ENCODE peak calls at places on chromosomes 12 and 14, in seven cellular contexts. R is fibroblast of mammary gland, B is tibial nerve, P is MM.1S, U is ovary, X is A549, W is cardiac fibroblast. I is an unnamed sample.

GRCh38 chr14:32022938-32023466 is 54.1 kb upstream of the ARHGAP5 start:
- DNase-seq in W (no peak), X (no peak), P (no peak), B (no peak), R (peak), U (no peak), I (no peak)

GRCh38 chr12:10747730-10748129 is 24.6 kb upstream of the YBX3 start:
- DNase-seq in X (no peak), B (no peak), R (no peak), W (no peak), P (no peak), U (no peak), I (no peak)

GRCh38 chr12:117590386-117590785 is 229.0 kb upstream of the NOS1 start:
- DNase-seq in B (no peak), X (no peak), R (no peak), P (no peak), W (no peak), U (no peak), I (no peak)

GRCh38 chr12:24948452-24948815 is 467 bp downstream of the BCAT1 start:
- DNase-seq in W (peak), B (no peak), R (peak), P (peak), U (no peak), X (peak), I (no peak)

GRCh38 chr14:73789996-73790581 is 61.5 kb upstream of the PTGR2 start:
- DNase-seq in X (no peak), U (peak), P (no peak), R (peak), W (peak), B (peak), I (no peak)

GRCh38 chr12:8780389-8780788 is 42.0 kb upstream of the A2ML1 start:
- DNase-seq in B (no peak), X (peak), R (peak), P (peak), W (peak), U (no peak), I (no peak)

GRCh38 chr14:26204362-26204953 is 393.4 kb downstream of the NOVA1 start:
- DNase-seq in B (no peak), U (no peak), P (no peak), W (peak), R (no peak), X (no peak), I (no peak)

GRCh38 chr14:89853976-89854693 is 100.4 kb downstream of the EFCAB11 start:
- DNase-seq in U (no peak), R (peak), B (no peak), P (no peak), W (no peak), X (no peak), I (no peak)

GRCh38 chr14:24673534-24674203 is 39.7 kb upstream of the GZMB start:
- DNase-seq in U (no peak), P (peak), W (no peak), B (no peak), X (no peak), R (no peak), I (no peak)

GRCh38 chr12:2638273-2639019 is 156.3 kb upstream of the FKBP4 start:
- DNase-seq in X (no peak), U (no peak), R (no peak), W (no peak), P (no peak), B (no peak), I (no peak)

GRCh38 chr14:76771432-76771980 is 10.2 kb downstream of the VASH1 start:
- DNase-seq in R (no peak), B (peak), W (no peak), P (no peak), X (no peak), U (no peak), I (no peak)

GRCh38 chr12:71236133-71236660 is 78.4 kb upstream of the TSPAN8 start:
- DNase-seq in W (no peak), U (no peak), P (peak), B (no peak), X (no peak), R (no peak), I (no peak)

GRCh38 chr12:70918321-70918720 is 2.2 kb downstream of the PTPRR start:
- DNase-seq in X (no peak), R (no peak), W (no peak), B (no peak), U (no peak), P (no peak), I (no peak)

GRCh38 chr14:34718750-34719304 is 4.4 kb upstream of the CFL2 start:
- DNase-seq in B (no peak), U (no peak), R (peak), X (no peak), P (no peak), W (peak), I (no peak)

GRCh38 chr12:31736472-31736871 is 7.7 kb upstream of the AMN1 start:
- DNase-seq in W (peak), P (no peak), X (peak), B (no peak), U (no peak), R (peak), I (no peak)

GRCh38 chr12:115354476-115354890 is 670.5 kb upstream of the TBX3 start:
- DNase-seq in B (no peak), R (no peak), W (no peak), X (no peak), P (peak), U (no peak), I (no peak)

DNA sequence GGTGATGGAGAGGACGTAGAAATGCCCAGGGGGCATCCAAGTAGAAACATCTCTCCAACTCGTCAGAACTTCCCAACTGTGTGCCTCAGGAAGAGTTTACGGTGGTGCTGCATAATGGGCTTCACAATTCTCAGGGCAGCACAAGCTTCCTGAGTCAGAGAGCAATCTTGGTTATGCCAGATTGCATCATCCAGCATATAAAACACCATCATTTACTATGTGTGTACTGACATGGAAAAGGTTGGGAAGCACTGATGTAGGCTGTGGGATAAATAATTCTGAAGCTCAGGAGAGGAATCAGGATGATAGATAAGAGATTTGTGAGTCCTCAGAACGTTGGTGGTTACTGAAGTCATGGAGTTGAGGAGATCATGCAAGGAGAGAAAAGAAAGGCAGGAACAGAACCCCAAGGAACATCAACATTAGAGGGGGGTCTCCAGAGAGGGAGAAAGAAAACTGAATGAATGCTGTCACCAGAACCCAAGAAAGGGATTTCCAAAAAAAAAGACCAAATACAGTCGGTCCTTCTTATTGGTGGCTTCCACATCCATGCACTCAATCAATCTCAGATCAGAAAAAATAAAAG is 4.7 kb upstream of the NCKAP5L start:
- DNase-seq in U (no peak), X (no peak), P (no peak), R (peak), B (no peak), W (peak), I (peak)
- H3K4me3 ChIP-seq in U (no peak), X (no peak), P (no peak), R (no peak), B (no peak), W (no peak), I (no peak)

DNA sequence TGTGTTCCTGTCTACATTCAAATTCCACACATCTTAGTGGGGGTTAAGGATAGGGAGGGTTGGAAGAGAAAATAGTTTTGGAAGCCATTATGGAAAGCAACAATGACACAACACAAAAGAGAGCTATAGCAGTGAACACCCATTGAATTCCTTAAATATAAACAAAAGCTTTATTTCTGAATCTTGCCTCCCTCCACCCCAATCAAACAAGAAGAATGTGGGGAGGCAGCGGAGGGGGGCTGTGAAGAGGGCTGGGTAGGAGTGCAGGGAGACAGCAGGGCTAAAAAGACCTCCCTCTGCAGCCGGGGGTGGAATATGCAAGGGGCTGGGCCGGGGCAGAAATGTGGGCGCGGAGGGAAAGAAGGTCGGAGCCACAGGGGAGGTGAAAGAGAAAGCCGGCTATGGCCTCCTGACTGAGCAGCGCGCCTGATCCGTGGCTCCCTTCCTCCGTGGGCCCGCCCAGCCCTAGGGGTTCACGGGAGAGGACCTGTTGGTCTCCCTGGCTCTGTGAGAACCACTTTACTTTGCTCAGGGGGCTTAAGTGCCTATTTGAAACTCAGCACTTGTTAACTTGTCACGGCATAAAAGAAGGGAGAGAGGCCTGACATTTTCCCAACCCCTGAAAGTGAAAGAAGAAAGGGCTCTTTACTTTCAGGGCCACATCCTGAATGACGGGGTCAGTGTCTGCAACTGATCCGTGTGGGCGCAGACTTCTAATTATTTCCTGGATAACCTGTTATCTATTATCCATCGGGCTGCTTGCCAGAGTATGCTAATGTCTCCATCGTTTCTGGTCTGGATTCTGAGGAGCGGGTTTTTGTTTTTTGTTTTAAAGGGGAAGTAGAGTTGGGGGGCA is 127.3 kb upstream of the MAX start:
- DNase-seq in B (peak), W (peak), X (no peak), U (peak), P (no peak), R (peak), I (no peak)
- TF ChIP-seq CTCF in B (no peak), W (no peak), X (no peak), U (no peak), P (no peak), R (no peak), I (no peak)

DNA sequence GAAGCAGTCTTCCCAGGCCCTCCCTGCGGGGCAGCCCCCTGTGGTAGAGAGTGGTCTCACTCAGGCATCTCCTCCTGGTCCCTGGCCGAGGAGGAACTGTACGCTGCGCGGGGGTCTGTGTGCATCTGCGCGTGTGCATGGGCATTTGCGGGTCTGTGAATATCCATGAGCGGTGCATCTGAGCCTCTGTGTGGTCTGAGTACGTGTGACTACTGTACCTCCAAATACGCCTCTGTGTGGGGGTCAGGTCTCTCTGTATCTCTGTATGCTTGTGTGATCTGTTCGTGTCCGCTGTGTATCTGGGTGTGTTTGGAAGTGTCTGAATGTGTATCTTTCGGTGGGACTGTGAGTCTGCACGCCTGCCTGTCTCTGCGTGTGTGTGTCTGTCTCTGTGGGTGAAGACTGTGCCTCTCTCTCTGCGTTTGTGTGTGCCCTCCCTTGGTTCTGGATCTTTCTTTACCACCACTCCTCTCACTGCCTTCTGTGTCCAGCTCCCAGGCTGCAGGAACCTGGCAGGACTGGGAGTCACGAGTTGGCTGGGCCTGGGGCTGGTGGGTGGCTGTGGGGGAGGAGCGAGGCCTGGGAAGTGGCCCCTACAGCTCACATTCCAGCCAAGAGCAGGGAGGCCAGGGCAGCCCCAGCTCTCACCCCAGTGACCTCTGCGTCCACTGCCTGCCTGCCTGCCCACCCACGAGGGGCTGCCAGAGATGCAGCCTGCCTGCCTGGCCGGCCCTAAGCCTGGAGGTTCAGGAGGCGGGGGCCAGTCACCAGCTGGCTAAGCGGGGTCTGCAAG is 1.1 kb upstream of the PGF start:
- DNase-seq in W (no peak), R (no peak), X (no peak), P (no peak), B (no peak), U (no peak), I (no peak)
- H3K4me3 ChIP-seq in W (no peak), R (no peak), X (no peak), P (no peak), B (peak), U (no peak), I (no peak)

GRCh38 chr12:65889144-65889880 is 65.0 kb downstream of the HMGA2 start:
- DNase-seq in R (no peak), P (no peak), X (no peak), W (no peak), B (no peak), U (no peak), I (no peak)
- TF ChIP-seq CTCF in R (no peak), P (no peak), X (no peak), W (no peak), B (no peak), U (no peak), I (no peak)

GRCh38 chr14:106060576-106060975 is 534.2 kb downstream of the TMEM121 start:
- DNase-seq in U (no peak), B (no peak), X (no peak), P (no peak), W (no peak), R (no peak), I (no peak)

GRCh38 chr14:106062502-106063272 is 536.3 kb downstream of the TMEM121 start:
- DNase-seq in B (no peak), U (no peak), W (no peak), X (no peak), P (no peak), R (no peak), I (no peak)

GRCh38 chr14:106055257-106055656 is 528.9 kb downstream of the TMEM121 start:
- DNase-seq in U (no peak), B (no peak), P (no peak), W (no peak), R (no peak), X (no peak), I (no peak)

DNA sequence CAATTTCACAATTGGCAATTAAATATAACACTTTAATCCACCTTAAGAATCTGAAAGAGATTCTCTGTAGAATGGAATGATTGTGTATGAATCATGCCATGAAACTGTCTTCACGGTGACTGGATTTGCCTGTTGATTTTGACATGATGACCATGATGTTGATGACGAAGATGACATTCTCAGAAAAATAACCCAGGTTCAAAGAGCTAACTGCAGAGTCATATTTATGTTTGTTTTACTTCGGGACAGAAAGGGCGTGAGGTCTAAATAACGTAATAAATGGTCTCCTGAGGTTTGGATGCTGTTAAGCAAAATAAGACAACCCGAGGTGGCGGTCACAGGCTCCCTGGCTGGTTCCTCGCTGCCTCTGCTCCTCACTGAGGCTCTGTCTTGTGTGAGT is 532.0 kb downstream of the TMEM121 start:
- DNase-seq in P (no peak), B (no peak), U (no peak), R (no peak), X (no peak), W (no peak), I (no peak)
- H3K4me3 ChIP-seq in P (no peak), B (no peak), U (no peak), R (no peak), X (no peak), W (no peak), I (no peak)

GRCh38 chr12:125351788-125352187 is 286.6 kb downstream of the AACS start:
- DNase-seq in X (no peak), W (no peak), U (no peak), R (no peak), P (no peak), B (no peak), I (no peak)

GRCh38 chr12:125341422-125341821 is 276.2 kb downstream of the AACS start:
- DNase-seq in W (no peak), R (no peak), P (no peak), B (no peak), X (no peak), U (no peak), I (no peak)

GRCh38 chr12:125340791-125341190 is 275.6 kb downstream of the AACS start:
- DNase-seq in W (peak), X (peak), R (peak), B (no peak), P (no peak), U (no peak), I (peak)

GRCh38 chr12:125343649-125344048 is 278.4 kb downstream of the AACS start:
- DNase-seq in W (no peak), P (no peak), X (no peak), B (no peak), U (no peak), R (no peak), I (no peak)

DNA sequence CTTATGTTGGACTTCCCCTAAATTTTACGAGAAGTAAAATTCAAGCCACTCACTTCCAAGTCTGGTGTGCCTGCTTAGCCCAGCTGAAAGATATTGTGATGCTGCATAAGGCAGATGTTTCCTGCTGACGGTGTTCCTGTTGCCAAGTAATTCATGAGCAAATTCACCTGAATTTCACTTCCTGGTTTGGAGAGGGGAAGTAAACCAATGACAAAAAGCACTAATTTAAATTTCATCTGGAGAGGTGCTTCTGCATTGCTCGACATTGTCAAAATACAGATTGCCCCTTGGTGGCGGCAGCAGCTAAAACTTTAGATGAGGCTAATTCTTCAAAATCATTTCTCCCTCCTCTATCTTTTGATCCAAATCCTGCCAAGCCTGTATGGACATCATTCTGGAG is 281.1 kb downstream of the AACS start:
- DNase-seq in R (no peak), X (no peak), U (no peak), P (peak), W (no peak), B (no peak), I (no peak)
- TF ChIP-seq CTCF in R (no peak), X (no peak), U (no peak), P (peak), W (no peak), B (no peak), I (no peak)

GRCh38 chr14:99792551-99793212 is 531 bp upstream of the EML1 start:
- DNase-seq in W (peak), B (no peak), U (no peak), P (no peak), X (peak), R (peak), I (no peak)
- H3K4me3 ChIP-seq in W (peak), B (peak), U (peak), P (no peak), X (peak), R (peak), I (peak)

DNA sequence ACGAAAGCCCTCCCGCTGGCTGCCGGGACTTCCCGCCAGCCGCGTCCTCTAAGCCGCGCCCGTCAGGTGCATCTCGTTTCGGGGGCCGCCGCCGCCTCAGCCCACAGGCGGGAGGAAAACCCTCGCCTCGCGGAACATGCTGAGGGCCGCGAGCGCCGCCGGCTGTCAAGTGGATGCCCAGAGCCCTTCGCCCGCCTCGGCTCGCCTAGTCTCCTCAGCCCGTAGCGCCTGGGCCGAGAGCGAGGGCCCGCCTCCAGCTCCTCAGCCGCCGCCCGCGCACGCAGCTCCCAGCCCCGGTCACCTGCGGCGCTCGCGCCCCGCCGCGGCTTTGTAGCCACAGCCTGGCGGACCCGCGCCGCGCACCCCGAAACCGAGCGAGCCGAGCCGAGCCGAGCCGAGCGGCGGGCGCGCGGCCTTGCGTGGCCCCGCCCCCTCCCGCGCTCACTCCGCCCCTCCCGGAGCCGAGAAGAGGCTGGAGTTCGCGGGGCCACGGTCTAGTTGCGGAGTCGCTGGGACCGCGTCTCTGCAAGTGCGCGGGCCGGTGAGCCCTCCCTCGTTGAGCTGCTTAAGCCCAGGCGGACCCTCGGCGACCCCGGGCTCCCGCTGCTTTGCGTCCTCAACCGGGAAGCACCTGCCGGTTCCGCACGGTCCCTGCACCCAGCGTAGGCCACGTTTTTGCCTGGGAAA is at the start of gene EML5:
- DNase-seq in R (peak), P (peak), W (peak), X (peak), B (peak), U (peak), I (no peak)
- TF ChIP-seq CTCF in R (peak), P (no peak), W (peak), X (peak), B (peak), U (peak), I (peak)

GRCh38 chr14:22427771-22428228 is 161.2 kb downstream of the DAD1 start:
- DNase-seq in P (no peak), B (peak), R (peak), X (peak), W (peak), U (no peak), I (no peak)
- H3K4me3 ChIP-seq in P (no peak), B (peak), R (no peak), X (peak), W (no peak), U (no peak), I (no peak)